ENCODE peak calls at places on chromosome 7, in four cellular contexts. O, P, Z and L are unnamed samples.
A peak's percentile ranks its signal among the peaks of the same experiment; 100 is the strongest.

GRCh38 chr7:98816206-98816605 is 53.6 kb downstream of the TMEM130 start:
- DNase-seq in O (no peak), P (no peak), Z (no peak), L (no peak)

GRCh38 chr7:149004405-149005370 is 23.6 kb downstream of the PDIA4 start:
- DNase-seq in O (no peak), P (no peak), Z (no peak), L (no peak)

GRCh38 chr7:103934508-103934907 is 55.0 kb downstream of the RELN start:
- DNase-seq in O (no peak), P (no peak), Z (no peak), L (no peak)

GRCh38 chr7:74002474-74003017 is 25.4 kb upstream of the ELN start:
- DNase-seq in O (no peak), P (no peak), Z (no peak), L (no peak)

GRCh38 chr7:158353606-158354570 is 233.7 kb downstream of the PTPRN2 start:
- DNase-seq in O (no peak), P (peak; percentile 14), Z (peak; percentile 72), L (no peak)

GRCh38 chr7:151012031-151012692 is 12.1 kb downstream of the ATG9B start:
- DNase-seq in O (no peak), P (no peak), Z (no peak), L (no peak)

GRCh38 chr7:1276626-1277175 is 44.0 kb downstream of the UNCX start:
- DNase-seq in O (no peak), P (no peak), Z (no peak), L (no peak)

GRCh38 chr7:84196007-84196551 is 1.5 kb upstream of the SEMA3A start:
- DNase-seq in O (no peak), P (no peak), Z (no peak), L (no peak)

GRCh38 chr7:106634958-106635357 is 26.0 kb downstream of the CCDC71L start:
- DNase-seq in O (no peak), P (no peak), Z (no peak), L (no peak)

GRCh38 chr7:12709731-12710502 is 22.5 kb downstream of the ARL4A start:
- DNase-seq in O (no peak), P (no peak), Z (no peak), L (no peak)

GRCh38 chr7:158258411-158259130 is 329.1 kb downstream of the PTPRN2 start:
- DNase-seq in O (no peak), P (no peak), Z (no peak), L (no peak)

GRCh38 chr7:128672927-128673517 is 930 bp downstream of the GARIN1A start:
- DNase-seq in O (no peak), P (no peak), Z (peak; percentile 68), L (no peak)

GRCh38 chr7:36032362-36032818 is 120.7 kb upstream of the EEPD1 start:
- DNase-seq in O (peak; percentile 79), P (no peak), Z (no peak), L (no peak)

GRCh38 chr7:24819916-24820689 is 62.8 kb upstream of the GSDME start:
- DNase-seq in O (peak; percentile 86), P (peak; percentile 89), Z (peak; percentile 94), L (peak; percentile 95)

GRCh38 chr7:17206354-17206905 is 92.0 kb upstream of the AHR start:
- DNase-seq in O (no peak), P (no peak), Z (peak; percentile 28), L (no peak)

GRCh38 chr7:1325246-1325645 is 92.6 kb downstream of the UNCX start:
- DNase-seq in O (no peak), P (no peak), Z (no peak), L (no peak)

GRCh38 chr7:155649588-155649987 is 5.1 kb downstream of the RBM33 start:
- DNase-seq in O (no peak), P (no peak), Z (no peak), L (no peak)

GRCh38 chr7:155653773-155654172 is 9.3 kb downstream of the RBM33 start:
- DNase-seq in O (no peak), P (no peak), Z (no peak), L (no peak)

GRCh38 chr7:155656891-155657290 is 12.4 kb downstream of the RBM33 start:
- DNase-seq in O (no peak), P (no peak), Z (no peak), L (no peak)

GRCh38 chr7:155648752-155649339 is 4.4 kb downstream of the RBM33 start:
- DNase-seq in O (no peak), P (no peak), Z (no peak), L (no peak)

GRCh38 chr7:155652156-155653124 is 8.0 kb downstream of the RBM33 start:
- DNase-seq in O (no peak), P (no peak), Z (no peak), L (no peak)
- TF ChIP-seq POLR2AphosphoS5 in O (no peak), P (no peak), Z (no peak), L (no peak)

GRCh38 chr7:95321720-95322119 is 2.6 kb downstream of the PON1 start:
- DNase-seq in O (no peak), P (no peak), Z (no peak), L (no peak)

GRCh38 chr7:95323410-95324129 is 762 bp downstream of the PON1 start:
- DNase-seq in O (no peak), P (no peak), Z (no peak), L (peak; percentile 70)

GRCh38 chr7:95322874-95323273 is 1.5 kb downstream of the PON1 start:
- DNase-seq in O (no peak), P (no peak), Z (no peak), L (no peak)

GRCh38 chr7:95322396-95322795 is 1.9 kb downstream of the PON1 start:
- DNase-seq in O (no peak), P (no peak), Z (no peak), L (peak; percentile 79)

GRCh38 chr7:95324396-95324795 is at the start of gene PON1:
- DNase-seq in O (no peak), P (no peak), Z (peak; percentile 4), L (no peak)
- TF ChIP-seq CTCF in O (no peak), P (no peak), Z (no peak), L (no peak)

GRCh38 chr7:100852048-100852872 is at the start of gene SLC12A9:
- DNase-seq in O (peak; percentile 88), P (peak; percentile 95), Z (peak; percentile 97), L (peak; percentile 96)
- TF ChIP-seq POLR2AphosphoS5 in O (peak; percentile 52), P (peak; percentile 30), Z (no peak), L (peak; percentile 68)

DNA sequence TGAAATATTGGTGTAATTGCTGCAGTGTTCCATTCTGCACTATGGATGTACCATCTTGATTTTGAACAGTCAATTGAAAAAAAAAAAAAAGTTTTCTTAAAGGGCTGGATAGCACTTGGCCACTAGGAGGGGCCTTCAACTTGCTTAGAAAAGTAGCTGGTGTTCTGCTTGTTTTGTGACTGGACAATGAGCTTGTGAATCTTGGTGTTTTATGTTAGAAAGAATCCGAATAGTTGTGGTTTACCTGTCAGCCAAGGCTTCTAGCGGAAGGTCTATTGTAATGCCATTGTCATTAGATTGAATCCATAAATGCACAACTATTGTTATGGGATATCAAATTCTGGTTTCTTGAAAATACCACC is 77.1 kb downstream of the BMPER start:
- DNase-seq in O (no peak), P (no peak), Z (no peak), L (no peak)
- TF ChIP-seq CTCF in O (peak; percentile 21), P (no peak), Z (no peak), L (peak; percentile 10)